ENCODE peak calls at places on chromosomes 11 and 22, in five cellular contexts. One of them, this sample, is unnamed.

GRCh38 chr11:14327105-14327504 is 31.9 kb downstream of the RRAS2 start:
- DNase-seq in GM12878: no peak
- DNase-seq in K562: no peak
- DNase-seq in HepG2: no peak
- DNase-seq in SK-N-SH: no peak
- DNase-seq in this sample: no peak

GRCh38 chr11:61671527-61671926 is 8.7 kb upstream of the DAGLA start:
- DNase-seq in HepG2: peak; percentile 85
- DNase-seq in SK-N-SH: no peak
- DNase-seq in GM12878: no peak
- DNase-seq in K562: peak; percentile 58
- DNase-seq in this sample: no peak

GRCh38 chr11:81071641-81072040 is 1630.8 kb upstream of the TENM4 start:
- DNase-seq in HepG2: no peak
- DNase-seq in GM12878: no peak
- DNase-seq in K562: no peak
- DNase-seq in SK-N-SH: no peak
- DNase-seq in this sample: no peak

GRCh38 chr11:134050541-134051383 is 18.1 kb upstream of the JAM3 start:
- DNase-seq in SK-N-SH: peak; percentile 96
- DNase-seq in HepG2: peak; percentile 32
- DNase-seq in K562: peak; percentile 76
- DNase-seq in GM12878: no peak
- DNase-seq in this sample: peak; percentile 87

GRCh38 chr11:120746836-120747609 is 235.5 kb downstream of the GRIK4 start:
- DNase-seq in K562: peak; percentile 2
- DNase-seq in HepG2: no peak
- DNase-seq in SK-N-SH: peak; percentile 30
- DNase-seq in GM12878: no peak
- DNase-seq in this sample: no peak

GRCh38 chr11:5289696-5290095 is 12.1 kb downstream of the OR51B4 start:
- DNase-seq in GM12878: no peak
- DNase-seq in SK-N-SH: no peak
- DNase-seq in K562: no peak
- DNase-seq in HepG2: no peak
- DNase-seq in this sample: no peak

GRCh38 chr22:37626144-37626543 is 13.3 kb upstream of the SH3BP1 start:
- DNase-seq in K562: no peak
- DNase-seq in SK-N-SH: no peak
- DNase-seq in HepG2: no peak
- DNase-seq in GM12878: no peak
- DNase-seq in this sample: no peak

GRCh38 chr11:113934797-113935196 is 30.2 kb downstream of the HTR3B start:
- DNase-seq in SK-N-SH: no peak
- DNase-seq in K562: no peak
- DNase-seq in HepG2: no peak
- DNase-seq in GM12878: no peak
- DNase-seq in this sample: no peak

GRCh38 chr11:96152623-96153022 is 190.4 kb downstream of the MAML2 start:
- DNase-seq in GM12878: no peak
- DNase-seq in K562: no peak
- DNase-seq in HepG2: no peak
- DNase-seq in SK-N-SH: no peak
- DNase-seq in this sample: no peak

GRCh38 chr11:67352546-67353316 is 615 bp downstream of the POLD4 start:
- DNase-seq in GM12878: no peak
- DNase-seq in HepG2: peak; percentile 20
- DNase-seq in K562: peak; percentile 35
- DNase-seq in SK-N-SH: no peak
- DNase-seq in this sample: no peak

GRCh38 chr11:69797737-69798528 is 21.3 kb downstream of the FGF3 start:
- DNase-seq in HepG2: no peak
- DNase-seq in GM12878: no peak
- DNase-seq in SK-N-SH: no peak
- DNase-seq in K562: no peak
- DNase-seq in this sample: no peak

GRCh38 chr22:19203839-19204238 is 25.3 kb upstream of the SLC25A1 start:
- DNase-seq in SK-N-SH: no peak
- DNase-seq in GM12878: no peak
- DNase-seq in HepG2: no peak
- DNase-seq in K562: peak; percentile 49
- DNase-seq in this sample: no peak

GRCh38 chr22:25162561-25162960 is 37.1 kb upstream of the CRYBB3 start:
- DNase-seq in HepG2: no peak
- DNase-seq in K562: no peak
- DNase-seq in SK-N-SH: no peak
- DNase-seq in GM12878: no peak
- DNase-seq in this sample: no peak

GRCh38 chr22:46749682-46750529 is 11.9 kb upstream of the CERK start:
- DNase-seq in K562: no peak
- DNase-seq in HepG2: no peak
- DNase-seq in SK-N-SH: no peak
- DNase-seq in GM12878: no peak
- DNase-seq in this sample: no peak

GRCh38 chr22:21642584-21643448 is 714 bp downstream of the SDF2L1 start:
- DNase-seq in GM12878: no peak
- DNase-seq in HepG2: peak; percentile 62
- DNase-seq in SK-N-SH: peak; percentile 71
- DNase-seq in K562: peak; percentile 98
- DNase-seq in this sample: peak; percentile 75

GRCh38 chr11:83744620-83745192 is 458.5 kb upstream of the CCDC90B start:
- DNase-seq in GM12878: no peak
- DNase-seq in SK-N-SH: no peak
- DNase-seq in HepG2: no peak
- DNase-seq in K562: no peak
- DNase-seq in this sample: no peak

GRCh38 chr22:37812869-37813678 is 5.3 kb downstream of the GCAT start:
- DNase-seq in SK-N-SH: no peak
- DNase-seq in GM12878: no peak
- DNase-seq in K562: no peak
- DNase-seq in HepG2: no peak
- DNase-seq in this sample: no peak

GRCh38 chr11:112834277-112834755 is 126.9 kb upstream of the NCAM1 start:
- DNase-seq in K562: no peak
- DNase-seq in HepG2: no peak
- DNase-seq in GM12878: no peak
- DNase-seq in SK-N-SH: peak; percentile 82
- DNase-seq in this sample: no peak

GRCh38 chr22:48567213-48567975 is 1260.3 kb downstream of the BRD1 start:
- DNase-seq in SK-N-SH: peak; percentile 83
- DNase-seq in K562: no peak
- DNase-seq in GM12878: no peak
- DNase-seq in HepG2: no peak
- DNase-seq in this sample: no peak

GRCh38 chr11:119885861-119886567 is 157.0 kb upstream of the NECTIN1 start:
- DNase-seq in GM12878: no peak
- DNase-seq in SK-N-SH: no peak
- DNase-seq in K562: no peak
- DNase-seq in HepG2: no peak
- DNase-seq in this sample: no peak

GRCh38 chr11:43504316-43504950 is 145.7 kb downstream of the TTC17 start:
- DNase-seq in GM12878: no peak
- DNase-seq in K562: peak; percentile 26
- DNase-seq in HepG2: peak; percentile 38
- DNase-seq in SK-N-SH: peak; percentile 31
- DNase-seq in this sample: peak; percentile 43

GRCh38 chr11:126588630-126589491 is 233.4 kb downstream of the ST3GAL4 start:
- DNase-seq in HepG2: no peak
- DNase-seq in SK-N-SH: no peak
- DNase-seq in GM12878: no peak
- DNase-seq in K562: no peak
- DNase-seq in this sample: no peak

GRCh38 chr11:61254403-61255025 is 13.5 kb downstream of the PGA5 start:
- DNase-seq in HepG2: peak; percentile 57
- DNase-seq in GM12878: peak; percentile 25
- DNase-seq in K562: peak; percentile 80
- DNase-seq in SK-N-SH: peak; percentile 76
- DNase-seq in this sample: peak; percentile 88

GRCh38 chr11:45042560-45042959 is 91.9 kb upstream of the TP53I11 start:
- DNase-seq in HepG2: no peak
- DNase-seq in K562: no peak
- DNase-seq in SK-N-SH: peak; percentile 54
- DNase-seq in GM12878: no peak
- DNase-seq in this sample: no peak

GRCh38 chr11:14369598-14369997 is 10.6 kb upstream of the RRAS2 start:
- DNase-seq in SK-N-SH: no peak
- DNase-seq in GM12878: no peak
- DNase-seq in HepG2: no peak
- DNase-seq in K562: no peak
- DNase-seq in this sample: no peak

GRCh38 chr11:45145421-45146071 is 893 bp upstream of the PRDM11 start:
- DNase-seq in GM12878: no peak
- DNase-seq in SK-N-SH: no peak
- DNase-seq in K562: no peak
- DNase-seq in HepG2: no peak
- DNase-seq in this sample: no peak

GRCh38 chr11:113507341-113507740 is 32.1 kb upstream of the DRD2 start:
- DNase-seq in HepG2: no peak
- DNase-seq in K562: no peak
- DNase-seq in GM12878: no peak
- DNase-seq in SK-N-SH: no peak
- DNase-seq in this sample: no peak

GRCh38 chr11:122154227-122154626 is 38.2 kb upstream of the BLID start:
- DNase-seq in K562: no peak
- DNase-seq in GM12878: no peak
- DNase-seq in SK-N-SH: no peak
- DNase-seq in HepG2: no peak
- DNase-seq in this sample: no peak

GRCh38 chr11:122155001-122155400 is 39.0 kb upstream of the BLID start:
- DNase-seq in SK-N-SH: no peak
- DNase-seq in HepG2: no peak
- DNase-seq in GM12878: no peak
- DNase-seq in K562: no peak
- DNase-seq in this sample: no peak

GRCh38 chr11:122153746-122154145 is 37.7 kb upstream of the BLID start:
- DNase-seq in GM12878: no peak
- DNase-seq in HepG2: no peak
- DNase-seq in SK-N-SH: no peak
- DNase-seq in K562: no peak
- DNase-seq in this sample: no peak

GRCh38 chr11:122157540-122158173 is 41.6 kb upstream of the BLID start:
- DNase-seq in K562: no peak
- DNase-seq in SK-N-SH: no peak
- DNase-seq in HepG2: no peak
- DNase-seq in GM12878: no peak
- DNase-seq in this sample: no peak

GRCh38 chr11:122155765-122156527 is 39.9 kb upstream of the BLID start:
- DNase-seq in GM12878: no peak
- DNase-seq in K562: no peak
- DNase-seq in SK-N-SH: no peak
- DNase-seq in HepG2: no peak
- DNase-seq in this sample: no peak
- TF ChIP-seq FOXM1 in GM12878: no peak
- TF ChIP-seq FOXM1 in K562: no peak
- TF ChIP-seq FOXM1 in SK-N-SH: no peak
- TF ChIP-seq FOXM1 in HepG2: no peak
- TF ChIP-seq FOXM1 in this sample: no peak

GRCh38 chr22:17119481-17120202 is 1.5 kb downstream of the TMEM121B start:
- DNase-seq in GM12878: no peak
- DNase-seq in HepG2: no peak
- DNase-seq in K562: peak; percentile 56
- DNase-seq in SK-N-SH: peak; percentile 50
- DNase-seq in this sample: peak; percentile 60
- TF ChIP-seq FOXM1 in GM12878: no peak
- TF ChIP-seq FOXM1 in HepG2: no peak
- TF ChIP-seq FOXM1 in K562: no peak
- TF ChIP-seq FOXM1 in SK-N-SH: no peak
- TF ChIP-seq FOXM1 in this sample: no peak

GRCh38 chr11:65503923-65504670 is 5.3 kb downstream of the MALAT1 start:
- DNase-seq in GM12878: no peak
- DNase-seq in K562: peak; percentile 74
- DNase-seq in HepG2: no peak
- DNase-seq in SK-N-SH: no peak
- DNase-seq in this sample: no peak

GRCh38 chr11:65504671-65505433 is 6.0 kb downstream of the MALAT1 start:
- DNase-seq in K562: peak; percentile 53
- DNase-seq in GM12878: no peak
- DNase-seq in HepG2: no peak
- DNase-seq in SK-N-SH: no peak
- DNase-seq in this sample: no peak

GRCh38 chr11:65506316-65506769 is 7.5 kb downstream of the MALAT1 start:
- DNase-seq in SK-N-SH: no peak
- DNase-seq in GM12878: no peak
- DNase-seq in K562: no peak
- DNase-seq in HepG2: no peak
- DNase-seq in this sample: no peak

GRCh38 chr11:65505434-65506315 is 6.8 kb downstream of the MALAT1 start:
- DNase-seq in K562: peak; percentile 53
- DNase-seq in SK-N-SH: no peak
- DNase-seq in HepG2: no peak
- DNase-seq in GM12878: no peak
- DNase-seq in this sample: no peak

DNA sequence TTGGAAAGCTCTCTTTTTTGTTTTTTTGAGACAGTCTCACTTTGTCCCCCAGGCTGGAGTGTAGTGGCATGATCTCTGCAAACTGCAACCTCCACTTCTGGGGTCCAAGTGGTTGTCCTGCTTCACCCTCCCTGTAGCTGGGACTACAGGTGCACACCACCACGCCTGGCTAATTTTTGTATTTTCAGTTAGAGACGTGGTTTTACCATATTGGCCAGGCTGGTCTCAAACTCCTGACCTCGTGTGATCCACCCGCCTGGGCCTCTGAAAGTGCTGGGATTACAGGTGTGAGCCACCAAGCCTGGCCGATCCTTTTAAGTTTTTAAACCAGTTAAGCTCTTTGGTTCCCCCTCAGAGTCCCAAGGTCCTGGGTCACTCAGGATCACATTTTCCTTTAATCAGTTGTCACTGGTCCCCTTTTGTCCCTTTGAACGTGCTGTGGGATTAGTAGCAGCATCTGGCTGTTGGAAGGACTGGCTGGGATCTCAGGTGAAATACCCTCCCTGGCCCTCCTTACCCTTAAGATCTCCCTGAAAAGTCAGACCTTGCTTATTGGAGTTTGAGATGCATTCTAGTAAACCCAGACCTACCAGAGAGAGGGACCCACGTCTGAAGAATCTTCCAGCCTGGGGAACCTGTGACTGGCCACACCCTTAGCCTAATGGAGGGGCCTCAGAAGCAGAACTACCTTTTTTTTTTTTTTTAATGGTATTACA is 8.1 kb downstream of the MALAT1 start:
- DNase-seq in SK-N-SH: no peak
- DNase-seq in HepG2: no peak
- DNase-seq in K562: peak; percentile 92
- DNase-seq in GM12878: no peak
- DNase-seq in this sample: no peak
- TF ChIP-seq FOXM1 in SK-N-SH: peak; percentile 52
- TF ChIP-seq FOXM1 in HepG2: no peak
- TF ChIP-seq FOXM1 in K562: peak; percentile 35
- TF ChIP-seq FOXM1 in GM12878: peak; percentile 79
- TF ChIP-seq FOXM1 in this sample: no peak

DNA sequence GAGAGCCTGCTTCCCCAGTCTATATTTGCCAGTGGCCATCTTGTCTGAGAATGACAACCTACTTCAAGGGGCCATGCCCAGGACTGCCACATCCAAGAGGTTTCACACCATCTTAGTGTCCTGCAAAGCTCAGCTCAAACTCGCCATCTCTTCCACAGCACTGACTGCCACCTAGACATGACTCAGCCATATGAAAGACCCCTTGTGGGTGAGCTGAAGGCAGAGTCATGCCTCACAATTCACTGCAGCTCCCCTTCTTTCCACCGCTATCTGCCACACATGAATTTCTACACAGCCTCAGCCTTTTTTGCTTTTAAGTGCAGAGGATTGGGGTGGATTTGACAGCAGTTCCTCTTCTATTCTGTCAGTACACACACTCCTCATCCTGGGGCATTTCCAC is 127.5 kb downstream of the GALNT18 start:
- DNase-seq in SK-N-SH: no peak
- DNase-seq in K562: no peak
- DNase-seq in GM12878: no peak
- DNase-seq in HepG2: no peak
- DNase-seq in this sample: no peak
- TF ChIP-seq FOXM1 in SK-N-SH: no peak
- TF ChIP-seq FOXM1 in K562: no peak
- TF ChIP-seq FOXM1 in GM12878: no peak
- TF ChIP-seq FOXM1 in HepG2: no peak
- TF ChIP-seq FOXM1 in this sample: no peak

This sample was measured in HEK293T.